ENCODE peak calls at places on chromosome 21, in four cellular contexts. X is tibial nerve, F is Caco-2, O is NB4. I is an unnamed sample.

GRCh38 chr21:26739189-26739588 is 106.0 kb downstream of the ADAMTS1 start:
- DNase-seq in X (no peak), F (peak), O (no peak), I (no peak)

GRCh38 chr21:37079211-37079824 is 6.3 kb downstream of the TTC3 start:
- DNase-seq in X (no peak), F (no peak), O (peak), I (no peak)

GRCh38 chr21:26846036-26846931 is 1.1 kb upstream of the ADAMTS1 start:
- DNase-seq in X (peak), F (no peak), O (no peak), I (no peak)

GRCh38 chr21:38857152-38857825 is 51.6 kb downstream of the ETS2 start:
- DNase-seq in X (no peak), F (no peak), O (no peak), I (no peak)

GRCh38 chr21:16589046-16589445 is 859.3 kb downstream of the USP25 start:
- DNase-seq in X (no peak), F (no peak), O (no peak), I (no peak)

GRCh38 chr21:35428489-35428888 is 379.4 kb upstream of the RUNX1 start:
- DNase-seq in X (no peak), F (no peak), O (no peak), I (no peak)

GRCh38 chr21:29316029-29316742 is 17.5 kb downstream of the BACH1 start:
- DNase-seq in X (no peak), F (no peak), O (no peak), I (no peak)

GRCh38 chr21:14959343-14959742 is 105.5 kb downstream of the NRIP1 start:
- DNase-seq in X (no peak), F (no peak), O (no peak), I (no peak)

GRCh38 chr21:22416555-22416954 is 1418.3 kb downstream of the NCAM2 start:
- DNase-seq in X (no peak), F (no peak), O (no peak), I (no peak)

GRCh38 chr21:38447611-38448010 is 50.7 kb downstream of the ERG start:
- DNase-seq in X (no peak), F (no peak), O (no peak), I (no peak)

GRCh38 chr21:43209575-43210453 is 41.0 kb downstream of the CRYAA start:
- DNase-seq in X (peak), F (no peak), O (no peak), I (peak)

GRCh38 chr21:35340273-35340672 is 291.2 kb upstream of the RUNX1 start:
- DNase-seq in X (no peak), F (no peak), O (no peak), I (no peak)

GRCh38 chr21:42956824-42957632 is 17.3 kb upstream of the PKNOX1 start:
- DNase-seq in X (no peak), F (peak), O (no peak), I (no peak)

GRCh38 chr21:31977816-31978215 is 105.0 kb downstream of the HUNK start:
- DNase-seq in X (no peak), F (no peak), O (no peak), I (no peak)

GRCh38 chr21:19501115-19501514 is 1097.5 kb upstream of the TMPRSS15 start:
- DNase-seq in X (no peak), F (no peak), O (no peak), I (no peak)

GRCh38 chr21:27806261-27806660 is 839.4 kb upstream of the ADAMTS5 start:
- DNase-seq in X (no peak), F (peak), O (no peak), I (no peak)

GRCh38 chr21:34008618-34009017 is 64.8 kb upstream of the MRPS6 start:
- DNase-seq in X (no peak), F (no peak), O (no peak), I (no peak)

GRCh38 chr21:31191553-31191952 is 152.5 kb downstream of the TIAM1 start:
- DNase-seq in X (no peak), F (no peak), O (no peak), I (no peak)

GRCh38 chr21:36759348-36760083 is 60.6 kb downstream of the SIM2 start:
- DNase-seq in X (no peak), F (no peak), O (no peak), I (no peak)

GRCh38 chr21:32022141-32022540 is 149.3 kb downstream of the HUNK start:
- DNase-seq in X (no peak), F (no peak), O (peak), I (no peak)

GRCh38 chr21:31310750-31311149 is 33.3 kb downstream of the TIAM1 start:
- DNase-seq in X (no peak), F (no peak), O (no peak), I (no peak)

GRCh38 chr21:29164330-29164942 is 34.0 kb downstream of the MAP3K7CL start:
- DNase-seq in X (no peak), F (peak), O (peak), I (peak)

GRCh38 chr21:29938968-29939858 is 583 bp downstream of the GRIK1 start:
- DNase-seq in X (no peak), F (no peak), O (no peak), I (no peak)

GRCh38 chr21:36369064-36369685 is 16.0 kb upstream of the CHAF1B start:
- DNase-seq in X (no peak), F (no peak), O (no peak), I (no peak)

DNA sequence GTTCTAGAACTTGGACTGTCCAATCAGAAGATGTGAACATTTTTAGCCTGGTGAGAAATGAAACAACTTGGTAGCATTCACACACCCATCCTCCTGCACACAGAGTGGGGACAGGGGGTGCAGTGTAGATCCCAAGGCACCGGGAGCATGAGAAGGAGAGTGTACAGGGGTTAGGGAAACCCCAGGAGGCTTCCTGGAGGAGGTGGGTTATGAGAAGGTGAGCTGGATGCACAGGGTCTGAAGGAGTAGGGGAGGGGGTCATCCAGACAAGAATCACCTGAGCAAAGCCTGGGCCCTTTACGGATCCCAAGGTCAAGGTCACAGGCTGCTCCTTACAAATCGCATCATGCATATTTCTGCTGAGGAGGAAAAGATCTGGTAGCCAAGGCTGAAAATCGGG is 117.5 kb upstream of the TMPRSS2 start:
- DNase-seq in X (no peak), F (no peak), O (no peak), I (no peak)
- H3K4me3 ChIP-seq in X (no peak), F (no peak), O (no peak), I (no peak)

DNA sequence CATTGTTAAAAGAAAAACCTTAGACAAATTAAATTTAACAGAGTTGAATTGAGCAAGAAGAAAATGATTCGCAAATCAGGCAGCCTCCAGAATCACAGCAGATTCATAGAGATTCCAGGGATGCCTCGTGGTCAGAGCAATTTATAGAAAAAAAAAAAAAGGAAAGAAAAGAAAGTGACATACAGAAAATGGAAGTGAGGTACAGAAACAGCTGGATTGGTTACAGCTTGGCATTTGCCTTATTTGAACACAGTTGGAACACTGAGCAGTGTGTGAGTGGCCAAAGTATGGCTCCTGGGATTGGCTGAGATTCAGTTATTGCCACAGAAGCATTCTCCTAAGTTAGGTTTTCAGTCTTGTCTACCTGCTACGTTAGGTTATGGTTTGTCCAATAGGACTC is 9.1 kb upstream of the C21orf91 start:
- DNase-seq in X (no peak), F (no peak), O (no peak), I (no peak)
- TF ChIP-seq CTCF in X (no peak), F (no peak), O (no peak), I (no peak)

DNA sequence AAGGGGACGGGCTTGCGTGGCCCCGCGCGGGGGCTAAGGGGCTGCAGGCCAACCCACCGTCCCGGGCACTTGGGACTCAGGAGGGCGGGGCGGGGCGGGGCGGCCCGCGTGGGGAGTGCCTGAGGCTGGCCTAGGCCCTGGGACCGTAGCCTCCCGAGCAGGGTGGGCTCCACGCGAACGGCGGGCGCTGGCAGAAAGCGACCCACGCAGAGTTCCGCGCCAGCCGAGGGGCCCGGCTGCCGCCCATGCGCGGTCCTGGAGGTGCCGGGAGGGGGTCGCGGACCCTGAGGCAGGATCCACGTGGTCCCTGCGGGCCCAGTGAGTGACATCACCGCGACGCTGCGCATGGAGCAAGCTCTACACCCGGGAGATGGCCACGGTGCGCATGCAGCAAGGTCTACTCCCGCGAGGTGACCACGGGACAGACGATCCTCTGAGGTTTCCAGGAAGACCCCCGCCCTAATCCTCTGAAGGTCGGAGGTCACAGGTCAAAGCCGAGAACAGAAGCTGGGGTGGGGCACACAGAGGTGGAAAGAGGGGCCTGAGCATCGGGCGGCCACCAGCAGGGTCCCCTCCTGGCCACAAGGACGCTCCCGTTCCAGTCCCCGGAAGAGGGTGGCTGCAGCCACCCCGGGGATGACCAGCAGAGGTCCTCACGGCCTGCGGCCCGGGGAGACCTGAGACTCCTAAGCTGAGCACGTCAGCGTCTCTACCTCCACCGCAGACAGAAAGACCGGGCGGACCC is 13.5 kb upstream of the SLC19A1 start:
- DNase-seq in X (peak), F (peak), O (peak), I (peak)
- H3K4me3 ChIP-seq in X (peak), F (peak), O (peak), I (peak)

GRCh38 chr21:44260791-44261190 is 906 bp downstream of the DNMT3L start:
- DNase-seq in X (no peak), F (no peak), O (no peak), I (no peak)

GRCh38 chr21:44261675-44262295 is at the start of gene DNMT3L:
- DNase-seq in X (no peak), F (no peak), O (no peak), I (no peak)

GRCh38 chr21:44262338-44263048 is 796 bp upstream of the DNMT3L start:
- DNase-seq in X (no peak), F (no peak), O (no peak), I (no peak)

GRCh38 chr21:44259082-44259705 is 2.5 kb downstream of the DNMT3L start:
- DNase-seq in X (no peak), F (no peak), O (no peak), I (no peak)

GRCh38 chr21:44261191-44261631 is 486 bp downstream of the DNMT3L start:
- DNase-seq in X (no peak), F (no peak), O (no peak), I (no peak)
- TF ChIP-seq CTCF in X (no peak), F (no peak), O (no peak), I (no peak)

DNA sequence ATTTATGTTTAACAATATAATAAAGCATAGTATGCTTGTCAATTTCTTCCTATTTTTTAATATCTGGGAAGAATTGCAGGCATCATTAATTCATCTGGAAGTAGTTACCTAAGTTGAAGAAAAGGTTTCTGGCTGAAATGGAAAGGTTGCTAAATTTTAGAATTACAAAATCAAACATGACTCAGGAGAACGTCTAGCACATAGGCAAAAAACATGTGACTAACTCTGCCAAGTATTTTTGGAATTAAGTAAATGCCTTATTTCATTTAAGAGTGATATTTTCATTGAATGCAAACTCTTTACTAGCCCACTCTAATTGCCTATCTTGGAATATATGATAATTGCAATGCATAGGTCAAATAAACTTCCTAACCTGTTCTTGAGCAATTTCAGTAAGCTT is 208.5 kb upstream of the NCAM2 start:
- DNase-seq in X (no peak), F (no peak), O (no peak), I (no peak)
- H3K4me3 ChIP-seq in X (no peak), F (no peak), O (no peak), I (no peak)

GRCh38 chr21:45952974-45953373 is 28.6 kb upstream of the COL6A1 start:
- DNase-seq in X (no peak), F (no peak), O (no peak), I (no peak)

GRCh38 chr21:45954921-45955320 is 26.6 kb upstream of the COL6A1 start:
- DNase-seq in X (no peak), F (no peak), O (no peak), I (no peak)

GRCh38 chr21:45957551-45957950 is 24.0 kb upstream of the COL6A1 start:
- DNase-seq in X (no peak), F (no peak), O (no peak), I (no peak)

GRCh38 chr21:45951676-45952075 is 29.9 kb upstream of the COL6A1 start:
- DNase-seq in X (no peak), F (no peak), O (no peak), I (no peak)

DNA sequence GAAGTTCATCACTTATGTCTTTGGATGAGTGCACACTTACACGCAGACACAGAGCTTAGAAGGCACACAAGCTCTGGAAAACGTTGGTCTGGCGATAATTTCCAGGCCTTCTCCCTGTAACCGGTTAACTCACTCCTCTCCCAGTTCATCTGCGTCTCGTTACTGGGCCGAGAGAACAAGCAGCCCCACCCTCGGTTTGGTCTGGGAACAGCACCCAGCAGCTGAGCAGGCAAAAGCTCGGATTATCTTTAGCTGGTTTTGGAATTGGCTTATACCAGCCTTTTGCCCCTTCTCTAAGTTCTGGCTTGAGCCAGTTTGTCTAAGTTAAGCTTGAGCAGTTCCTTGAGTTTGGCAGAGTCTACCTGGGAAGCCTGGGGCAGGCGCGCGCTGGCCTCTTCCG is 27.3 kb upstream of the COL6A1 start:
- DNase-seq in X (no peak), F (no peak), O (no peak), I (peak)
- TF ChIP-seq CTCF in X (no peak), F (no peak), O (no peak), I (peak)